ENCODE peak calls at places on chromosome X, in nine cellular contexts. R is activated CD8-positive, alpha-beta memory T cell treated with anti-CD3 and anti-CD28 coated beads for 24 hours; Q is skeletal muscle cell; H is stimulated activated CD8-positive, alpha-beta memory T cell treated with anti-CD3 and anti-CD28 coated beads, Interleukin-12 subunit alpha, Interleukin-12 subunit beta, amount 100 ng/mL, for 4 hours; K is caudate nucleus; Z is A549; E is D341Med; N is Right ventricle myocardium superior; O is Caco-2. L is an unnamed sample.

GRCh38 chrX:153634832-153635231 is 12.2 kb upstream of the DUSP9 start:
- DNase-seq in H (no peak), Q (no peak), R (no peak), E (peak; percentile 2), Z (no peak), K (no peak), N (no peak), O (no peak), L (no peak)

GRCh38 chrX:6968231-6968630 is 179.3 kb upstream of the STS start:
- DNase-seq in E (no peak), Q (no peak), R (no peak), N (no peak), Z (no peak), O (peak; percentile 40), H (no peak), K (no peak), L (no peak)

GRCh38 chrX:1442016-1442665 is 10.6 kb downstream of the ASMTL start:
- DNase-seq in R (peak; percentile 49), K (no peak), O (peak; percentile 23), N (no peak), H (no peak), Z (no peak), Q (no peak), E (no peak), L (no peak)

GRCh38 chrX:71619193-71619592 is 882 bp upstream of the CXCR3 start:
- DNase-seq in O (no peak), H (no peak), K (peak; percentile 54), Z (no peak), R (peak; percentile 78), Q (no peak), E (no peak), N (no peak), L (no peak)

GRCh38 chrX:17174671-17175070 is 200.3 kb upstream of the NHS start:
- DNase-seq in H (no peak), R (no peak), N (peak; percentile 79), O (no peak), K (peak; percentile 40), Q (no peak), E (no peak), Z (no peak), L (no peak)

GRCh38 chrX:103215768-103216085 is 819 bp downstream of the BEX4 start:
- DNase-seq in E (peak; percentile 14), K (no peak), N (no peak), O (no peak), R (no peak), H (no peak), Z (no peak), Q (no peak), L (peak; percentile 59)

GRCh38 chrX:114611018-114611619 is 27.2 kb downstream of the HTR2C start:
- DNase-seq in N (no peak), H (no peak), E (peak; percentile 15), K (peak; percentile 5), R (peak; percentile 56), Q (no peak), O (no peak), Z (peak; percentile 32), L (no peak)

GRCh38 chrX:148203531-148203930 is 222.4 kb downstream of the FMR1NB start:
- DNase-seq in Q (no peak), Z (no peak), H (no peak), N (no peak), E (no peak), O (no peak), K (no peak), R (no peak), L (no peak)

GRCh38 chrX:131063613-131064012 is 5.5 kb downstream of the ARHGAP36 start:
- DNase-seq in N (no peak), Z (no peak), H (no peak), R (no peak), K (no peak), O (no peak), Q (no peak), E (no peak), L (no peak)

GRCh38 chrX:25015486-25016360 is at the start of gene ARX:
- DNase-seq in Z (peak; percentile 57), R (no peak), E (no peak), O (peak; percentile 72), K (peak; percentile 64), N (no peak), Q (no peak), H (no peak), L (no peak)

GRCh38 chrX:123581586-123581985 is 151.3 kb downstream of the THOC2 start:
- DNase-seq in O (no peak), Z (no peak), Q (no peak), N (no peak), K (no peak), E (no peak), H (no peak), R (no peak), L (no peak)

GRCh38 chrX:68163446-68163845 is 269.8 kb downstream of the OPHN1 start:
- DNase-seq in H (no peak), E (no peak), O (no peak), Z (no peak), R (no peak), N (no peak), Q (peak; percentile 28), K (no peak), L (no peak)

GRCh38 chrX:119981286-119982070 is 37.9 kb upstream of the NKAP start:
- DNase-seq in E (peak; percentile 53), Q (no peak), R (no peak), N (no peak), O (peak; percentile 34), Z (peak; percentile 47), K (no peak), H (no peak), L (peak; percentile 49)

GRCh38 chrX:153863251-153863991 is 22.6 kb downstream of the L1CAM start:
- DNase-seq in Z (no peak), K (no peak), H (no peak), O (no peak), R (no peak), N (no peak), Q (no peak), E (no peak), L (no peak)

GRCh38 chrX:66030505-66031317 is 9.2 kb downstream of the VSIG4 start:
- DNase-seq in Z (peak; percentile 21), O (no peak), H (no peak), R (no peak), K (no peak), N (no peak), E (no peak), Q (no peak), L (peak; percentile 43)

GRCh38 chrX:154730271-154730883 is 20.5 kb downstream of the GAB3 start:
- DNase-seq in Z (no peak), H (no peak), K (no peak), R (no peak), Q (no peak), N (peak; percentile 54), O (no peak), E (no peak), L (no peak)

GRCh38 chrX:97524997-97525396 is 641.3 kb downstream of the RPA4 start:
- DNase-seq in O (no peak), H (no peak), K (no peak), N (no peak), E (no peak), Z (no peak), R (no peak), Q (no peak), L (no peak)

GRCh38 chrX:1659664-1660461 is 45.0 kb downstream of the ASMT start:
- DNase-seq in N (no peak), Q (no peak), E (no peak), K (no peak), O (no peak), Z (no peak), H (no peak), R (peak; percentile 46), L (no peak)

GRCh38 chrX:100731441-100732281 is at the start of gene SYTL4:
- DNase-seq in H (no peak), E (peak; percentile 59), K (no peak), N (peak; percentile 45), R (no peak), O (peak; percentile 23), Z (no peak), Q (no peak), L (peak; percentile 53)

GRCh38 chrX:12292996-12293765 is 154.9 kb downstream of the FRMPD4 start:
- DNase-seq in R (no peak), N (no peak), K (no peak), O (no peak), E (no peak), Z (no peak), Q (no peak), H (no peak), L (no peak)

GRCh38 chrX:40006025-40007017 is 91.4 kb downstream of the BCOR start:
- DNase-seq in K (no peak), Q (no peak), H (peak; percentile 33), O (peak; percentile 74), R (peak; percentile 79), E (no peak), N (peak; percentile 78), Z (no peak), L (peak; percentile 63)

GRCh38 chrX:69263421-69263820 is 98.2 kb upstream of the PJA1 start:
- DNase-seq in R (no peak), Z (no peak), E (no peak), H (no peak), N (no peak), O (no peak), Q (no peak), K (no peak), L (no peak)

GRCh38 chrX:40105791-40106676 is 8.3 kb upstream of the BCOR start:
- DNase-seq in K (peak; percentile 55), N (peak; percentile 85), Z (peak; percentile 74), E (peak; percentile 72), O (peak; percentile 64), H (no peak), R (peak; percentile 83), Q (no peak), L (peak; percentile 70)

GRCh38 chrX:44844204-44844603 is 383 bp downstream of the DUSP21 start:
- DNase-seq in H (no peak), Q (no peak), Z (no peak), O (no peak), N (no peak), K (no peak), R (no peak), E (no peak), L (no peak)

GRCh38 chrX:68588653-68589371 is 58.7 kb upstream of the STARD8 start:
- DNase-seq in Q (no peak), R (no peak), K (no peak), O (no peak), E (no peak), H (no peak), Z (no peak), N (no peak), L (no peak)

GRCh38 chrX:155065035-155065734 is 5.8 kb downstream of the CMC4 start:
- DNase-seq in E (no peak), Z (no peak), K (no peak), Q (peak; percentile 35), N (no peak), H (no peak), R (no peak), O (no peak), L (no peak)

GRCh38 chrX:101986571-101986970 is 54.7 kb upstream of the ZMAT1 start:
- DNase-seq in Q (no peak), K (no peak), E (no peak), O (no peak), R (no peak), Z (no peak), H (no peak), N (no peak), L (no peak)

GRCh38 chrX:40005290-40006011 is 92.3 kb downstream of the BCOR start:
- DNase-seq in Q (no peak), R (peak; percentile 67), H (no peak), N (no peak), Z (no peak), O (no peak), E (no peak), K (no peak), L (peak; percentile 51)